ENCODE peak calls at places on chromosomes 12 and 14, in six cellular contexts. G is suprapubic skin, N is cardiac muscle cell, U is upper lobe of left lung, L is HFFc6, C is epithelial cell of esophagus. B is an unnamed sample.

GRCh38 chr14:95480109-95480886 is 36.2 kb downstream of the SYNE3 start:
- DNase-seq in N (no peak), G (peak), C (no peak), L (peak), U (peak), B (no peak)

GRCh38 chr12:94244165-94245133 is 96.1 kb downstream of the PLXNC1 start:
- DNase-seq in U (peak), L (no peak), C (no peak), G (no peak), N (no peak), B (no peak)

GRCh38 chr12:91562476-91562875 is 379.9 kb upstream of the DCN start:
- DNase-seq in C (no peak), U (no peak), G (no peak), N (no peak), L (no peak), B (no peak)

GRCh38 chr12:12505544-12506501 is 56.8 kb downstream of the DUSP16 start:
- DNase-seq in C (no peak), G (no peak), U (no peak), N (no peak), L (peak), B (no peak)

GRCh38 chr14:55446833-55447232 is 6.4 kb upstream of the TBPL2 start:
- DNase-seq in U (no peak), N (peak), C (peak), G (no peak), L (peak), B (no peak)

GRCh38 chr12:23352670-23353069 is 596.8 kb downstream of the SOX5 start:
- DNase-seq in C (no peak), N (no peak), U (no peak), L (no peak), G (no peak), B (no peak)

GRCh38 chr12:19222566-19222965 is 93.0 kb downstream of the PLEKHA5 start:
- DNase-seq in L (no peak), G (no peak), N (no peak), U (no peak), C (no peak), B (no peak)

GRCh38 chr14:72888636-72889201 is 5.2 kb downstream of the DPF3 start:
- DNase-seq in C (no peak), N (no peak), L (no peak), G (no peak), U (no peak), B (no peak)

GRCh38 chr14:61420326-61420725 is 98.9 kb downstream of the PRKCH start:
- DNase-seq in C (peak), U (no peak), L (no peak), N (no peak), G (no peak), B (no peak)

GRCh38 chr12:122457627-122458026 is 35.2 kb upstream of the CLIP1 start:
- DNase-seq in G (peak), L (no peak), N (no peak), U (no peak), C (no peak), B (no peak)

GRCh38 chr14:61355892-61356325 is 34.5 kb downstream of the PRKCH start:
- DNase-seq in N (no peak), U (peak), G (peak), C (peak), L (no peak), B (no peak)

GRCh38 chr12:91215940-91216454 is 33.4 kb upstream of the DCN start:
- DNase-seq in U (no peak), C (no peak), L (peak), G (peak), N (no peak), B (no peak)

GRCh38 chr12:21881950-21882349 is 59.3 kb downstream of the ABCC9 start:
- DNase-seq in G (no peak), C (no peak), L (no peak), N (no peak), U (peak), B (no peak)

GRCh38 chr12:25767613-25768012 is 190.9 kb upstream of the RASSF8 start:
- DNase-seq in G (no peak), L (peak), C (peak), N (no peak), U (no peak), B (no peak)

GRCh38 chr14:76820700-76821099 is 5.5 kb upstream of the LRRC74A start:
- DNase-seq in U (no peak), G (no peak), N (no peak), C (no peak), L (no peak), B (no peak)

GRCh38 chr12:66405395-66405794 is 103.1 kb downstream of the HELB start:
- DNase-seq in L (peak), G (no peak), N (no peak), U (no peak), C (peak), B (no peak)

GRCh38 chr14:79295385-79295784 is 915.9 kb downstream of the DIO2 start:
- DNase-seq in N (no peak), L (no peak), C (no peak), G (no peak), U (no peak), B (no peak)

GRCh38 chr12:53378705-53379388 is 1.1 kb upstream of the SP1 start:
- DNase-seq in G (no peak), U (no peak), N (no peak), L (no peak), C (no peak), B (peak)

GRCh38 chr14:55710506-55711041 is 130.6 kb downstream of the KTN1 start:
- DNase-seq in N (no peak), U (no peak), L (no peak), G (no peak), C (no peak), B (no peak)

GRCh38 chr14:32682219-32682618 is 256.5 kb upstream of the NPAS3 start:
- DNase-seq in L (no peak), N (no peak), C (no peak), U (no peak), G (no peak), B (no peak)

GRCh38 chr14:104688755-104689619 is at the start of gene INF2:
- DNase-seq in C (peak), G (no peak), N (peak), L (no peak), U (peak), B (no peak)

GRCh38 chr14:97458302-97459137 is 661.3 kb downstream of the VRK1 start:
- DNase-seq in G (peak), U (peak), L (no peak), N (peak), C (no peak), B (no peak)

GRCh38 chr14:71103662-71104484 is 196.6 kb downstream of the PCNX1 start:
- DNase-seq in U (no peak), L (peak), C (peak), G (no peak), N (peak), B (no peak)

GRCh38 chr12:53299101-53299453 is 418 bp upstream of the MYG1 start:
- DNase-seq in U (peak), C (peak), G (no peak), N (no peak), L (peak), B (no peak)

GRCh38 chr12:104154286-104154685 is 16.3 kb upstream of the NFYB start:
- DNase-seq in N (no peak), L (no peak), C (no peak), U (no peak), G (no peak), B (no peak)

GRCh38 chr12:20030847-20031246 is 337.5 kb upstream of the PDE3A start:
- DNase-seq in U (no peak), C (no peak), N (no peak), G (no peak), L (no peak), B (no peak)

GRCh38 chr12:13000616-13000934 is 510 bp upstream of the HEBP1 start:
- DNase-seq in G (no peak), L (peak), U (peak), N (peak), C (no peak), B (no peak)

GRCh38 chr14:63650336-63650952 is 8.8 kb upstream of the WDR89 start:
- DNase-seq in U (peak), C (no peak), G (no peak), L (no peak), N (no peak), B (no peak)

GRCh38 chr12:19572920-19573558 is 133.7 kb downstream of the AEBP2 start:
- DNase-seq in L (peak), C (peak), N (peak), G (no peak), U (no peak), B (no peak)

GRCh38 chr14:91911474-91912032 is 35.9 kb downstream of the FBLN5 start:
- DNase-seq in C (peak), G (no peak), L (no peak), U (peak), N (peak), B (no peak)

GRCh38 chr14:66483322-66483721 is 2.8 kb upstream of the CCDC196 start:
- DNase-seq in N (no peak), C (peak), U (peak), L (no peak), G (no peak), B (no peak)

GRCh38 chr14:22036541-22036940 is 362.9 kb upstream of the OR4E1 start:
- DNase-seq in G (no peak), L (no peak), U (no peak), N (no peak), C (no peak), B (no peak)

GRCh38 chr12:58081488-58081887 is 140.1 kb downstream of the ATP23 start:
- DNase-seq in U (no peak), L (no peak), N (no peak), C (peak), G (no peak), B (no peak)

GRCh38 chr12:24791622-24792021 is 157.3 kb downstream of the BCAT1 start:
- DNase-seq in C (no peak), N (no peak), U (no peak), L (no peak), G (no peak), B (no peak)

GRCh38 chr14:100688598-100689499 is 37.8 kb upstream of the DLK1 start:
- DNase-seq in C (peak), N (no peak), G (no peak), L (peak), U (no peak), B (no peak)

GRCh38 chr14:74425525-74426201 is 347 bp downstream of the SYNDIG1L start:
- DNase-seq in G (no peak), U (no peak), C (peak), N (peak), L (no peak), B (no peak)

GRCh38 chr14:32201816-32202467 is at the start of gene RNU6-7:
- DNase-seq in L (no peak), C (peak), U (no peak), G (no peak), N (peak), B (no peak)

GRCh38 chr14:92540472-92541048 is 27.0 kb downstream of the RIN3 start:
- DNase-seq in U (peak), N (no peak), G (peak), C (peak), L (peak), B (no peak)

GRCh38 chr12:124379938-124380754 is 85.3 kb downstream of the RFLNA start:
- DNase-seq in G (no peak), C (peak), N (no peak), L (peak), U (peak), B (no peak)
- TF ChIP-seq CTCF in G (peak), C (no peak), N (peak), L (peak), U (peak), B (peak)

GRCh38 chr12:4858385-4858784 is 51.3 kb upstream of the KCNA1 start:
- DNase-seq in L (no peak), N (peak), U (peak), G (no peak), C (peak), B (no peak)
- TF ChIP-seq CTCF in L (no peak), N (no peak), U (no peak), G (no peak), C (no peak), B (no peak)

GRCh38 chr12:125194999-125195398 is 129.8 kb downstream of the AACS start:
- DNase-seq in G (no peak), L (no peak), C (peak), N (peak), U (no peak), B (no peak)

GRCh38 chr12:125191361-125192087 is 126.3 kb downstream of the AACS start:
- DNase-seq in C (no peak), L (no peak), N (no peak), U (no peak), G (no peak), B (no peak)

GRCh38 chr12:125193376-125193775 is 128.1 kb downstream of the AACS start:
- DNase-seq in G (no peak), U (no peak), L (no peak), C (no peak), N (no peak), B (no peak)

GRCh38 chr12:125192690-125193221 is 127.5 kb downstream of the AACS start:
- DNase-seq in U (no peak), L (no peak), N (no peak), G (no peak), C (no peak), B (no peak)

GRCh38 chr12:125193798-125194562 is 128.7 kb downstream of the AACS start:
- DNase-seq in L (peak), C (peak), G (no peak), U (no peak), N (no peak), B (no peak)
- TF ChIP-seq CTCF in L (peak), C (no peak), G (no peak), U (no peak), N (no peak), B (peak)

GRCh38 chr14:49767473-49768300 is at the start of gene KLHDC2:
- DNase-seq in L (peak), G (peak), N (peak), U (peak), C (peak), B (peak)
- TF ChIP-seq CTCF in L (peak), G (peak), N (peak), U (no peak), C (no peak), B (peak)

DNA sequence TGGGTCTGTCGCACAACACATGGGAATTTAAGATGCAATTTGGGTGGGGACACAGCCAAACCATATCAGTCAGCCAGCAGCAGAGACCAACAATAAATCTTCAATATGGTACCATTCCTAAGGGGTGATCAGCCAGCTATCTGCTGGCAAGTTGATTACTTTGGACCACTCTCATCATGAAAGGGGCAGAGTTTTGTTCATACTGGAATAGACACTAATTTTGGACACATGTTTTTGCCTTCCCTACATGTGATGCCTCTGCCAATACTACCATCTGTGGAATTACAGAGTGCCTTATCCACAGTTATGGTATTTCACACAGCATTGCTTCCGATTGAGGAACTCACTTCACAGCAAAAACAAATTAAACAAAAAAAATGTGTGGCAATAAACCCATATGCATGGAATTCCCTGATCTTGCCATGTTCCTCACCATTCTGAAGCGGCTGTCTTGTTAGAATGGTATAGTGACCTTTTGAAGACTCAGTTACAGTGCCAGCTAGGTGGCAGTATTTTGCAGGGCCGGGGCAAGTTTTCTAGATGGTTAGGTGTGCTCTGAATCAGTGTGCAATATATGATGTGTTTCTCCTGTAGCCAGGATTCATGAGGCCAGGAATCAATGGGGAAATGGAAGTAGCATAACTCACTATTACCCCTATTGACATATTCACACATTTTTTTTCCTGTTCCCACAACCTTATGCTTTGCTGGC is 179.0 kb upstream of the IGF1 start:
- DNase-seq in N (no peak), U (no peak), G (no peak), L (no peak), C (peak), B (no peak)
- TF ChIP-seq CTCF in N (no peak), U (no peak), G (no peak), L (peak), C (no peak), B (peak)

GRCh38 chr12:57012600-57013465 is 3.5 kb downstream of the TAC3 start:
- DNase-seq in L (no peak), G (no peak), N (no peak), U (no peak), C (no peak), B (no peak)
- TF ChIP-seq CTCF in L (peak), G (no peak), N (no peak), U (no peak), C (no peak), B (no peak)

B was measured in chondrocyte.